ENCODE peak calls at places on chromosome 16, in eight cellular contexts. U is IMR-90; A is mesenchymal stem cell; S is left ventricle myocardium inferior; Z is effector memory CD4-positive, alpha-beta T cell; V is colonic mucosa; F is psoas muscle; I is pancreas. B is an unnamed sample. For H3K4me1, the result is how much of the 10 kb centered on the place peaks cover.

GRCh38 chr16:67387479-67388079 is 5.7 kb downstream of the TPPP3 start:
- DNase-seq in S (no peak), V (no peak), A (no peak), U (no peak), I (no peak), F (no peak), Z (no peak), B (no peak)

GRCh38 chr16:81394416-81394815 is 50.2 kb upstream of the CMIP start:
- DNase-seq in S (no peak), I (no peak), F (no peak), V (no peak), A (no peak), Z (no peak), U (no peak), B (no peak)

GRCh38 chr16:86201746-86202145 is 302.8 kb downstream of the IRF8 start:
- DNase-seq in I (no peak), Z (no peak), S (no peak), V (no peak), F (no peak), A (no peak), U (no peak), B (no peak)

GRCh38 chr16:19005561-19006445 is 22.1 kb downstream of the TMC7 start:
- DNase-seq in Z (no peak), U (peak), F (peak), I (no peak), A (no peak), S (peak), V (peak), B (no peak)

GRCh38 chr16:29820730-29821662 is 734 bp downstream of the MVP start:
- DNase-seq in I (peak), A (peak), V (peak), U (no peak), F (peak), Z (no peak), S (no peak), B (peak)

GRCh38 chr16:14585287-14585686 is 44.8 kb downstream of the PARN start:
- DNase-seq in F (no peak), U (no peak), V (no peak), S (no peak), A (no peak), Z (no peak), I (no peak), B (no peak)

GRCh38 chr16:1788708-1789100 is 4.8 kb downstream of the IGFALS start:
- DNase-seq in I (no peak), A (no peak), S (no peak), V (no peak), Z (no peak), F (no peak), U (no peak), B (no peak)

GRCh38 chr16:4911831-4912422 is 25.0 kb downstream of the PPL start:
- DNase-seq in U (peak), Z (no peak), F (no peak), A (no peak), S (no peak), V (no peak), I (no peak), B (no peak)

GRCh38 chr16:82675300-82675699 is 48.5 kb downstream of the CDH13 start:
- DNase-seq in S (no peak), A (no peak), I (no peak), Z (no peak), U (peak), F (no peak), V (no peak), B (no peak)

GRCh38 chr16:2846511-2847310 is 11.3 kb downstream of the PRSS22 start:
- DNase-seq in S (no peak), I (no peak), V (no peak), U (peak), F (no peak), A (peak), Z (no peak), B (no peak)

GRCh38 chr16:51549836-51550235 is 398.8 kb upstream of the SALL1 start:
- DNase-seq in F (no peak), I (no peak), U (peak), A (peak), V (no peak), S (no peak), Z (no peak), B (no peak)

DNA sequence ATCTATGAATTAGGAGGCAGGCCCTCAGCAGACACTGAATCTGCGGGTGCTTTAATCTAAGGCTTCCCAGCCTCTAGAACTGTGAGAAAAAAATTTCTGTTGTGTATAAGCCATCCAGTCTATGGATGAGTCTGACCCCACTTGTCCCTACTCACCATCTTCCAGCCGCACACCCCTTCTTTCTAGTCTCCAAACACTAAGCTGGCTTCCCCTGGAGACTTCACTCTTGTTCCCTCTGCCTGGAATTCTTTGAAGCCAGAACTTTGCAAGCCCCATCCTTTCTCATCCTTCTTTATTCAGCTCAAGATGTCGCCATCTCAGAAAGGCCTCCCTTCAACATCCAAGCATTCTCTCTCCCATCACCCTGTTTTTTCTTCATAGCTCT is 586 bp upstream of the NUP93 start:
- DNase-seq in F (no peak), Z (no peak), A (no peak), I (no peak), U (no peak), S (no peak), V (no peak), B (no peak)
- H3K4me1 ChIP-seq in F (under half), Z (under half), A (under half), I (under half), U (under half), S (under half), V (under half), B (under half)

DNA sequence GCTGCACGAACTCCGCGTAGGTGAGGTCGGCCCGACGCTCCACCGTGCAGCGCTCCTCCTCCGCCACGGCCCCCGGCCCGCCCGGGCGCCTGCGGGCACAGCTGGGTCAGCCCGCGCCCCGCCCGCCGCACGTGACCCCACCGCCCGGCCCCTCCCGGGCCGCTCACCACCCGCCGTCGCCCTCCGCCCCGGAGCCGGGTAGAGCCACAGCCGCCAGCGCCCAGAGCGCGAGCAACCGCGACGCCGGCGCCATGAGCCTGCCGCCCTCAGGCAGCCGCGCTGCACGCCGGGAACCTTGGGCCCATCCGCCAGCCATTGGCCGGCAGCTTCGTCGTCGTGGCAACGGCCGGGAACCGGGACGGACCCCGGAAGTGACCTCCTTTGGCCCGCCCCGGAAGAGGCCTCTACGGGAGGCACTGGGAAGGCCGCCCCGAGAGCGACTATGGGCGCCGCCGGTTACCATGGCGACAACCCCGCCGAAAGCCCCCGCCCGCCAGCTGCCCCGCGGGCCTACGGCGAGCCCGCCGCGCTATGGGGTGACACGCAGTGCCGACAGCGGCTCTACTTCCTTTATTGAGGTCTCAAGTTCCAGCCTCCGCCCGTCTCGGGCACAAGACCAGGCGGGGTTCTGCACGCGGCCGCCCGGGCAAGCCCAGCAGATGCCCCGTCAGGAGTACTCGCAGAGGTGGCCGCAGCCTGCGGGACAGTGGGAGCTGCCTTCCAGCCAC is at the start of gene JMJD8:
- DNase-seq in V (peak), I (peak), Z (peak), S (peak), F (peak), A (peak), U (peak), B (peak)
- H3K27ac ChIP-seq in V (peak), I (peak), Z (peak), S (peak), F (peak), A (peak), U (peak), B (peak)

DNA sequence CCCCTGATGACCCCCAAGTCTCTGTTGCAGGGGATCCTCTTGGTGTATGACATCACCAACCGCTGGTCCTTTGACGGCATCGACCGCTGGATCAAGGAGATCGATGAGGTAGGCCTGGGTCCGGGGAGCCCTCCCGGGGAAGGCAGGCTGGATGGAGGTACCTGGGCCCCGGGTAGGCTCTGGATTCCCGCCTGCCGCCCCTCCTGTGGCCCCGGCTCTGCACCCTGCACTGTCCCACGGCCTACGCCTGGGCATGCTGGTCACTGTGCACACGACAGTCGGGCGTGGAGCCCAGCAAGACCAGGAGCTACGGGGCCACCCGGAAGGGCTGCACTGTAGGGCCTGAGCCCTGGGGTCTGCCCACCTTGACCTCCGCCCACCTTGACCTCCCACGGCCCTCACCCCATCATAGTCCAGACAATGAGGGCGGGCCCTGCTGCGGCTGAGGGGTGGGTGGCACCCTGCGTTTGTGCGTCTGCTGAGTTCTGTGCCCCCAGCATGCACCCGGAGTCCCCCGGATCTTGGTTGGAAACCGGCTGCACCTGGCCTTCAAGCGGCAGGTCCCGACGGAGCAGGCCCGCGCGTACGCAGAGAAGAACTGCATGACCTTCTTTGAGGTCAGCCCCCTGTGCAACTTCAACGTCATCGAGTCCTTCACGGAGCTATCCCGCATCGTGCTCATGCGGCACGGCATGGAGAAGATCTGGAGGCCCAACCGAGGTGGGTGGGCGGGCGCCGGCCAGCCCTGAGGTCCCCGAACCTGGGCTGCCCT is 5.2 kb upstream of the WFIKKN1 start:
- DNase-seq in I (no peak), V (no peak), A (no peak), Z (no peak), F (peak), S (no peak), U (no peak), B (no peak)
- H3K4me1 ChIP-seq in I (under half), V (under half), A (half or more), Z (under half), F (under half), S (under half), U (under half), B (under half)

DNA sequence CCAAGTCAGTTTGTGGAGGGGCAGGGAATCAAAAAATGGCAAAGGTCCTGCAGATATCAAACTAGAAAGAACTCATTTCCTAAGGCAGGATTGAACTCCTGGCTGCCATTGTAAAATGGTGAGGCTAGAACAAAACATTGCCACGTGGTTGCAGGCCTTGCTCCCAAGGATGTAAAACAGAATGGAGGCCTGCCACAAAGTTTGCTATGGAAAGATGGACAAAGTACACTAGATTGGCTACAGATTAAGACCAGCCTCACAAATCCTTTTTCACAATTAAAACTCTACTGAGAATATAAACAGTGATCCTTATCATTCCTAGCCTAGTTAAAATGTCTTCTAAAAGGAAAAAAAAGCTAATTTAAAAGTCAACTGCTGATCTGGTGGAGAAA is 30.9 kb downstream of the PHKB start:
- DNase-seq in I (no peak), S (no peak), V (no peak), F (no peak), U (no peak), A (no peak), Z (no peak), B (no peak)
- H3K27ac ChIP-seq in I (no peak), S (peak), V (no peak), F (no peak), U (no peak), A (no peak), Z (no peak), B (peak)

GRCh38 chr16:89923640-89924297 is 627 bp downstream of the TUBB3 start:
- DNase-seq in Z (no peak), U (no peak), I (no peak), V (no peak), A (peak), F (no peak), S (no peak), B (no peak)
- H3K4me1 ChIP-seq in Z (half or more), U (under half), I (under half), V (under half), A (half or more), F (under half), S (half or more), B (half or more)